ENCODE peak calls at places on chromosomes 2 and 18, in eight cellular contexts. X is GM12878, S is stomach, C is adrenal gland, P is tibial nerve, Q is endothelial cell of umbilical vein, O is spleen, T is IMR-90. J is an unnamed sample.

GRCh38 chr18:24488824-24489493 is 28.5 kb downstream of the HRH4 start:
- DNase-seq in S (no peak), T (peak), O (no peak), C (no peak), Q (peak), X (peak), P (peak), J (no peak)

GRCh38 chr2:201366166-201366565 is 9.0 kb upstream of the FLACC1 start:
- DNase-seq in T (peak), P (no peak), S (no peak), C (no peak), Q (no peak), X (no peak), O (no peak), J (no peak)

GRCh38 chr2:235458839-235459273 is 35.0 kb upstream of the AGAP1 start:
- DNase-seq in C (peak), X (no peak), O (no peak), Q (no peak), T (peak), S (peak), P (no peak), J (no peak)

GRCh38 chr2:6325616-6326015 is 540.1 kb downstream of the CMPK2 start:
- DNase-seq in O (no peak), P (no peak), T (no peak), S (no peak), C (no peak), Q (no peak), X (no peak), J (no peak)

GRCh38 chr2:147789720-147790119 is 55.1 kb upstream of the ACVR2A start:
- DNase-seq in T (peak), S (no peak), P (no peak), X (no peak), C (no peak), O (no peak), Q (no peak), J (no peak)

GRCh38 chr2:128325665-128326181 is 7.1 kb upstream of the HS6ST1 start:
- DNase-seq in O (no peak), C (no peak), S (peak), P (no peak), Q (no peak), X (no peak), T (no peak), J (no peak)

GRCh38 chr18:48356909-48357631 is 52.1 kb downstream of the ZBTB7C start:
- DNase-seq in Q (no peak), P (no peak), S (no peak), O (no peak), X (no peak), C (no peak), T (no peak), J (no peak)

GRCh38 chr2:8860239-8860638 is 22.8 kb upstream of the KIDINS220 start:
- DNase-seq in C (no peak), S (no peak), T (no peak), P (no peak), O (no peak), Q (no peak), X (no peak), J (no peak)

GRCh38 chr18:9987355-9987754 is 73.5 kb downstream of the VAPA start:
- DNase-seq in O (no peak), Q (no peak), C (no peak), S (no peak), X (no peak), P (no peak), T (no peak), J (peak)

GRCh38 chr18:11995445-11996189 is 14.3 kb downstream of the IMPA2 start:
- DNase-seq in S (peak), X (no peak), O (peak), P (peak), T (peak), Q (peak), C (peak), J (peak)

GRCh38 chr2:218301176-218301819 is 9.0 kb upstream of the TMBIM1 start:
- DNase-seq in O (peak), Q (peak), S (peak), P (peak), X (peak), T (peak), C (peak), J (peak)

GRCh38 chr18:11859903-11860407 is 8.7 kb downstream of the CHMP1B start:
- DNase-seq in C (no peak), S (no peak), T (peak), Q (peak), X (no peak), O (peak), P (no peak), J (no peak)

DNA sequence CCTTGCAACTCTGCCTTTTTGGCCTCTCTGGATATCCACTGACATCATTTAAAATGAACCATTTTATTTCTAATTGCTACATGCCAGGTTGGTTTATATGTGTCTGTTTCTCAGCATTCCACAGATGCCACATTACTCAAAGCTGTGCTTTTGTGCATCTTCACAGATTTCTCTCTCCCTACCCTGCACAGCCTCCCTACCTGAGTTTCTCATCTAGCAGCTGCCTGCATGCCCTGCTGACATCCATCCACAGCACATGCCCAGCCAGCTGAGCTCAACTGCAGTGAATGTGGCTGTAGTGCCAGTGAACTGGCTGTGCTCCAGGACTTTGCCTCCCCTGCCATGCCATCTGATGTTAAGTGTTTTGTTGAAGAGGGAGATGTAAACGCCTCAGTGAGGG is 44.5 kb downstream of the PKP4 start:
- DNase-seq in X (no peak), O (no peak), P (no peak), Q (no peak), S (peak), T (no peak), C (no peak), J (no peak)
- TF ChIP-seq POLR2A in X (no peak), O (no peak), P (no peak), Q (no peak), S (no peak), T (no peak), C (no peak), J (no peak)

GRCh38 chr2:36966370-36967235 is at the start of gene STRN:
- DNase-seq in O (peak), T (peak), Q (peak), P (peak), X (peak), C (peak), S (peak), J (peak)
- TF ChIP-seq POLR2A in O (peak), T (peak), Q (peak), P (peak), X (peak), C (peak), S (no peak), J (peak)

GRCh38 chr2:112793449-112793978 is 9.2 kb upstream of the IL1A start:
- DNase-seq in P (no peak), T (peak), O (no peak), C (no peak), X (no peak), Q (peak), S (no peak), J (no peak)

GRCh38 chr2:112791693-112792230 is 7.5 kb upstream of the IL1A start:
- DNase-seq in C (no peak), T (no peak), Q (no peak), X (no peak), P (no peak), S (no peak), O (no peak), J (no peak)

GRCh38 chr2:112794841-112795240 is 10.5 kb upstream of the IL1A start:
- DNase-seq in S (no peak), P (no peak), Q (no peak), O (no peak), X (no peak), T (no peak), C (no peak), J (no peak)

GRCh38 chr2:112795720-112796119 is 11.4 kb upstream of the IL1A start:
- DNase-seq in X (no peak), C (no peak), O (no peak), P (no peak), S (no peak), Q (no peak), T (no peak), J (no peak)

GRCh38 chr2:112794131-112794733 is 9.9 kb upstream of the IL1A start:
- DNase-seq in T (peak), O (no peak), C (peak), S (peak), P (peak), Q (peak), X (no peak), J (no peak)
- TF ChIP-seq POLR2A in T (no peak), O (no peak), C (no peak), S (no peak), P (no peak), Q (no peak), X (no peak), J (no peak)

GRCh38 chr18:8704361-8705279 is 736 bp upstream of the MTCL1 start:
- DNase-seq in X (no peak), O (peak), S (peak), T (peak), Q (peak), P (peak), C (peak), J (peak)
- TF ChIP-seq POLR2A in X (no peak), O (no peak), S (no peak), T (peak), Q (peak), P (peak), C (peak), J (peak)

GRCh38 chr2:45649855-45650806 is 1.3 kb upstream of the PRKCE start:
- DNase-seq in C (peak), S (peak), Q (peak), P (peak), T (peak), X (no peak), O (peak), J (peak)
- TF ChIP-seq POLR2A in C (no peak), S (no peak), Q (no peak), P (no peak), T (no peak), X (peak), O (peak), J (peak)

GRCh38 chr2:54626884-54627283 is 96.6 kb upstream of the EML6 start:
- DNase-seq in X (no peak), S (no peak), O (no peak), T (no peak), Q (no peak), C (no peak), P (no peak), J (no peak)
- TF ChIP-seq POLR2A in X (no peak), S (no peak), O (no peak), T (no peak), Q (no peak), C (no peak), P (no peak), J (no peak)

DNA sequence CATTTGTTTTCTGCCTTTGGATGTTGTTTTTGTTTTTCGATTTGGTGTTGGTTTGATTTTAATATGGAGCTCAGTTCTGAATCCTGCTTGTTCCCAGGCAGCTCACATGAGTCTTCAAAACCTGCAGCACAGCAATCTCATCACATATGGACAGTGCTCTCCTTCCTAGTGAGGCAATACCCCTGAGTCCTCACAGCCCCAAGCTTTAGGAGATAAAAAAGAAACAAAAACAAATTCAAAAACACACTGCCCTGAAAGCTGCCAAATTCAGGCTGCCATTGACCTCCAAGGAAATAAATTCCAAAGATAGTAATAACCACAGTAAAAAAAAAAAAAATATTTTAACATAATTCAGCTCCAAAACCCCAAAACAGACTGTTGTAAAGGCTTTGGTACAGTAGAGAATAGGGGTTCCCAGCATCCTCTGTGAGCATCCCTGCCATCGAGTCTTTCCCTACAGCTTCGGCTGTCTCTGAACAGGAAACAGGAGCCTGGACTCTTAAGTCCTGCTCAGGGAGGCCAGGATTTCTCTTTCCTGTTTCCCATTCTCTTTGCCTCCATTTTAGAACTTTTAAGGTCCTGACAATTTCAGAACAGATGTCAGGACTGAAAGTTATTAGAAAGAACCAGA is 14.7 kb upstream of the SP3 start:
- DNase-seq in T (peak), S (no peak), X (no peak), Q (no peak), C (no peak), P (peak), O (no peak), J (no peak)
- TF ChIP-seq POLR2A in T (no peak), S (no peak), X (no peak), Q (no peak), C (no peak), P (no peak), O (no peak), J (no peak)

GRCh38 chr2:207165121-207166038 is at the start of gene KLF7:
- DNase-seq in T (peak), X (no peak), O (peak), P (no peak), S (peak), Q (peak), C (peak), J (peak)
- TF ChIP-seq POLR2A in T (peak), X (peak), O (peak), P (no peak), S (no peak), Q (peak), C (peak), J (no peak)

GRCh38 chr18:22194151-22194598 is 24.8 kb downstream of the GATA6 start:
- DNase-seq in T (no peak), Q (peak), O (no peak), S (peak), X (no peak), C (no peak), P (no peak), J (no peak)
- TF ChIP-seq POLR2A in T (no peak), Q (no peak), O (no peak), S (no peak), X (no peak), C (no peak), P (no peak), J (no peak)

J was measured in uterus.